ENCODE peak calls at places on chromosome 12, in five cellular contexts. C is spleen, M is IMR-90, P is progenitor cell of endocrine pancreas, E is BJ. G is an unnamed sample.
A peak's percentile ranks its signal among the peaks of the same experiment; 100 is the strongest.

GRCh38 chr12:115132906-115133305 is 448.9 kb upstream of the TBX3 start:
- DNase-seq in E (no peak), P (no peak), C (no peak), M (no peak), G (no peak)

GRCh38 chr12:12919666-12920435 is 28.5 kb downstream of the GPRC5A start:
- DNase-seq in M (no peak), C (no peak), P (no peak), E (no peak), G (no peak)

GRCh38 chr12:48767047-48767446 is 21.8 kb downstream of the ADCY6 start:
- DNase-seq in P (no peak), M (no peak), E (no peak), C (peak; percentile 64), G (no peak)

GRCh38 chr12:122423258-122424165 is 1.0 kb upstream of the CLIP1 start:
- DNase-seq in E (no peak), C (no peak), P (no peak), M (peak; percentile 62), G (no peak)

GRCh38 chr12:130192667-130193345 is 30.5 kb downstream of the FZD10 start:
- DNase-seq in E (no peak), C (no peak), P (no peak), M (no peak), G (no peak)

GRCh38 chr12:120110550-120111501 is 5.7 kb downstream of the RAB35 start:
- DNase-seq in C (peak; percentile 93), P (no peak), E (no peak), M (no peak), G (peak; percentile 71)

GRCh38 chr12:104519190-104519857 is 62.6 kb downstream of the CHST11 start:
- DNase-seq in E (no peak), M (no peak), P (no peak), C (no peak), G (no peak)

GRCh38 chr12:45244561-45245348 is 28.9 kb downstream of the ANO6 start:
- DNase-seq in E (no peak), C (no peak), P (no peak), M (peak; percentile 66), G (peak; percentile 25)

GRCh38 chr12:47903927-47904646 is 707 bp downstream of the VDR start:
- DNase-seq in E (peak; percentile 50), C (peak; percentile 89), P (no peak), M (peak; percentile 82), G (peak; percentile 36)

GRCh38 chr12:6836851-6837250 is 3.9 kb upstream of the GNB3 start:
- DNase-seq in M (no peak), C (no peak), E (no peak), P (no peak), G (no peak)

GRCh38 chr12:32843528-32844095 is 53.0 kb downstream of the PKP2 start:
- DNase-seq in C (no peak), P (no peak), E (no peak), M (no peak), G (no peak)

GRCh38 chr12:26527702-26528101 is 305.3 kb downstream of the ITPR2 start:
- DNase-seq in M (no peak), P (no peak), E (no peak), C (no peak), G (no peak)

GRCh38 chr12:70724444-70724843 is 87.2 kb upstream of the PTPRB start:
- DNase-seq in E (no peak), P (no peak), M (peak; percentile 1), C (no peak), G (no peak)

GRCh38 chr12:2307550-2307949 is 254.8 kb downstream of the CACNA1C start:
- DNase-seq in C (no peak), M (no peak), E (no peak), P (no peak), G (no peak)

DNA sequence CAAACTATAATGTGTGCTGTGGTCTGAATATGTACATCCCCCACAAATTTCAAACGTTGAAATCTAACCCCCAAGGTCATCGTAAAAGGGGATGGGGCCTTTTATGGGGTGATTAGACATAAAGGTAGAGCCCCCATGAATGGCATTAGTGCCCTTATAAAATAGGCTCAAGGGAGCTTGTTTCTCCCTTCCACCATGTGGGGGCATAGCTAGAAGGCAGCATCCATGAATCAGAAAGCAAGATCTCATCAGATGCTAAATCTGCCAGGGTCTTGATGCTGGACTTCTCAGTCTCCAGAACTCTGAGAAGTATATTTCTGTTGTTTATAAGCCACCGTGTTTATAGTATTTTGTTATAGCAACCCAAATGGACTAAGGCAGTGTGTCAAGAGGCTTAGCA is 33.4 kb upstream of the IGF1 start:
- DNase-seq in P (no peak), C (no peak), M (peak; percentile 15), E (no peak), G (no peak)
- TF ChIP-seq CTCF in P (no peak), C (no peak), M (peak; percentile 43), E (peak; percentile 30), G (no peak)

GRCh38 chr12:82625523-82625922 is 61.2 kb upstream of the TMTC2 start:
- DNase-seq in P (no peak), C (no peak), M (no peak), E (no peak), G (no peak)

DNA sequence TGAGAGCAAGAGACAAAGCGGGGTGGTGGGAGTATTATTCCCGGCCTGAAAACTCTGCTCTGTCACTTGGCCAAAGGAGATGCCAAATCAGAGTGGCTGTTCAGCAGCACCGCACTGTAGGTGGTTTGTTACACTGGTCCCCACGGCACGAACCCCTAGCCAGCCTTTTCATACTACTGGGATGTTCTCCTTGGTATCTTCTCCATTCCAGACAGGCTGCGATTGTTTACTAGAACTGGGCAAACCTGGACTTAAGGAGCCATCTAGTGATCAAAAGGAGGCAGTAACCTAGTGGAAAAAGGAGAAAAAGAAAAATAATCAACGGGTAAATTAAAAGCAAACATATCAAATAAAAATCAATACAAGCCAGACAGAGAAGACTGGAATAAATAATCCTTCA is 58.9 kb upstream of the TMTC2 start:
- DNase-seq in M (peak; percentile 38), E (no peak), P (no peak), C (no peak), G (peak; percentile 37)
- TF ChIP-seq CTCF in M (peak; percentile 49), E (peak; percentile 44), P (peak; percentile 50), C (no peak), G (peak; percentile 36)

GRCh38 chr12:62481843-62482540 is 15.4 kb downstream of the MON2 start:
- DNase-seq in E (no peak), C (no peak), M (no peak), P (no peak), G (no peak)

GRCh38 chr12:62482769-62483168 is 16.1 kb downstream of the MON2 start:
- DNase-seq in E (no peak), M (no peak), C (no peak), P (no peak), G (no peak)

GRCh38 chr12:62484234-62484633 is 17.6 kb downstream of the MON2 start:
- DNase-seq in C (no peak), E (no peak), P (no peak), M (no peak), G (no peak)
- TF ChIP-seq CTCF in C (no peak), E (no peak), P (no peak), M (no peak), G (no peak)

GRCh38 chr12:89707992-89708792 is 446 bp downstream of the ATP2B1 start:
- DNase-seq in E (no peak), M (peak; percentile 17), P (peak; percentile 21), C (peak; percentile 94), G (peak; percentile 24)
- TF ChIP-seq CTCF in E (peak; percentile 2), M (no peak), P (peak; percentile 21), C (no peak), G (peak; percentile 51)

DNA sequence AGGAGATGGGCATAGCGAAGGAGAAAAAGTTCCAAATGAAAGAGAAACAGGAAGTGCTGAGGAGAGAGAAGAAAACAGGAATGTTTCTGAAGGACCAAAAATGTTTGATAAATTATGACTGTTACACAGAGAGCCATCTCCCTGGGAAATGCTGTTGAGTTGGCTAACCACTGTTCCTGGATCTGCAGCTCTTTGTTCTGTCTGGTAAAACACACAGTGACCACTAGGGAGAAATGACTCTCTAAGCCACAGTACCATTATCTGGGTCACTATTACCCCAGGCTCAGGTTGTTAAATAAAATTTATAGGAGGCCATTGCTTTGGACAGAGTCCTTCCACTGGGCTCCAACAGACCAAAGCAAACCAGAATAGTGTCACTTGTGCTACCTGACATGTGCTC is 219.3 kb downstream of the CRADD start:
- DNase-seq in P (no peak), C (no peak), E (no peak), M (peak; percentile 15), G (no peak)
- TF ChIP-seq CTCF in P (peak; percentile 30), C (no peak), E (peak; percentile 17), M (peak; percentile 16), G (no peak)

DNA sequence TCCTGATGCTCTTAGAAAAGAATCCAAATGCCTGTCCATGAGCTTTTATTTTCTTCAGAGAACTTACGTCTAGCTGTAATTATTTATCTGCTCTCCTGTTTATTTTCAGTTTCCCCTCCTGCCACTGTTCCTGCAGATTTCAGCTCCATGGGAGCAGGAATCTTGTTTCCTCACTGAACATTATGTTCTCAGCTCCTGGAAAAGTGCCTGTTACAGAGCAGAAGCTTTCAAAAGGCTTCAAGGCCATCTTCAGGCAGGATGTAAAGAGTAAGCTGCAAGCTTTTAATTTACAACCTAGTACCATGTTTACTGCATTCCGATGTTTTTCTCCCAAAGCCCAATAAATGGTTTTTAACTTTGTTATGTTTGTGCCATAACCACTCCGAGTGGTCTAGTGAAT is 98.4 kb upstream of the BTG1 start:
- DNase-seq in M (peak; percentile 6), C (no peak), P (no peak), E (no peak), G (no peak)
- TF ChIP-seq CTCF in M (no peak), C (no peak), P (no peak), E (no peak), G (no peak)

GRCh38 chr12:109394891-109395290 is 47.2 kb downstream of the MYO1H start:
- DNase-seq in P (no peak), C (no peak), M (no peak), E (no peak), G (no peak)

GRCh38 chr12:109388167-109388563 is 40.5 kb downstream of the MYO1H start:
- DNase-seq in E (no peak), P (no peak), M (no peak), C (no peak), G (no peak)

GRCh38 chr12:109389146-109389545 is 41.4 kb downstream of the MYO1H start:
- DNase-seq in M (no peak), C (no peak), P (no peak), E (no peak), G (no peak)

DNA sequence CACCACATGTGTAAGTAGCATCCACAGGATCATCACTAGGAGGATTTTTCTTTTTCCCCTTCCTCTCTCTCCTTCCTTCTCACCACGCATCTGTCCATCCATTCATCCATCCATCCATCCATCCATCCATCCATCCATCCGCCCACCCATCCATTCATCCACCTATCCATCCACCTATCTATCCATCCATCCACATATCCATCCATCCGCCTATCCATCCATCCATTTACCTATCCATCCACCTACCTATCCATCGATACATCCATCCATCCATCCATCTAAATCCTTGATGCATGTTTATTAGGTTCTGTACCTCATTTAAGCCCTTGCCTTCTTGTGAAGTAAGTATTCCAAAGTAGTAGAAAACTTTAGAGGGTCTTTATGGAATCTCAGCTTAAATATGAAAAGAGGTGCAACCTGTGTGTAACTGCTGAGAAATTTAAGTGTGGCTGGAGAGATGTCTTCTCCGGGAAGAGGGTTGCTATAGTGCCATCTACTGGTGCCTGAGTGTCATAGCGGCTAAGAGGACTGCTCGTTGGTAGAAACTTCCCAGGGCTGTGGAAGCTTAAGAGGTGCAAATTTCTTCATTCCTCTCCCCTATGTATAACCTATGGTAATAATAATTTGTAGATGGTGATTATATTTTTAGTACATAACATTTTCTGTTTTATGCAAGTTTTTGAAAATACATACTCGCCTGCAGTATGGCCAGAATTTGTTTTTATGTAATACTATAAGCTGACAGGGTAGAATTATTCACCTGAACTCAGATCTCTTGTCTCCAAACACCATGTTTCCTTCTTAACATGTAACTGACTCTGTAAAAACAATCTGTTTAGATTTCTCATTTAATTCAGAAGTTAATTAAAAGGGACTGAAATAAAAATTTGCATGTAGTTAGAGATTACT is 46.0 kb downstream of the MYO1H start:
- DNase-seq in E (no peak), M (peak; percentile 53), C (no peak), P (no peak), G (peak; percentile 79)
- TF ChIP-seq CTCF in E (peak; percentile 93), M (peak; percentile 76), C (peak; percentile 80), P (peak; percentile 90), G (peak; percentile 91)